ENCODE peak calls at places on chromosomes 6 and 20, in eight cellular contexts. C, O, D, B, P, F, H and M are unnamed samples.

GRCh38 chr6:129195666-129196065 is 312.7 kb downstream of the LAMA2 start:
- DNase-seq in F (no peak), O (no peak), B (no peak), C (no peak), H (no peak), D (no peak), P (no peak), M (no peak)

GRCh38 chr20:37469531-37469930 is 51.5 kb upstream of the NNAT start:
- DNase-seq in B (no peak), P (no peak), O (no peak), C (no peak), D (no peak), H (no peak), F (no peak), M (no peak)

GRCh38 chr6:128657181-128657580 is 136.8 kb upstream of the PTPRK start:
- DNase-seq in D (no peak), H (no peak), P (no peak), C (no peak), F (no peak), B (no peak), O (peak; percentile 2), M (no peak)

GRCh38 chr6:154343473-154344308 is 12.9 kb downstream of the IPCEF1 start:
- DNase-seq in H (peak; percentile 13), D (no peak), B (no peak), O (no peak), F (no peak), P (peak; percentile 28), C (peak; percentile 79), M (no peak)

GRCh38 chr20:40692240-40693011 is 3.4 kb upstream of the MAFB start:
- DNase-seq in C (no peak), F (no peak), D (no peak), B (no peak), P (no peak), H (no peak), O (no peak), M (no peak)

GRCh38 chr6:125251516-125252229 is 50.1 kb downstream of the HDDC2 start:
- DNase-seq in F (no peak), D (no peak), P (peak; percentile 13), C (no peak), B (no peak), O (no peak), H (no peak), M (no peak)

GRCh38 chr6:54892831-54893230 is 46.3 kb downstream of the FAM83B start:
- DNase-seq in F (no peak), B (no peak), C (no peak), O (no peak), P (peak; percentile 63), H (no peak), D (peak; percentile 51), M (no peak)

GRCh38 chr6:118825661-118826060 is 68.3 kb upstream of the ASF1A start:
- DNase-seq in D (no peak), O (no peak), P (no peak), F (no peak), H (no peak), C (no peak), B (no peak), M (no peak)

GRCh38 chr6:27778625-27779417 is 133.4 kb downstream of the OR2B2 start:
- DNase-seq in C (no peak), P (no peak), D (no peak), O (no peak), H (no peak), B (no peak), F (no peak), M (no peak)

GRCh38 chr6:135534773-135535380 is 37.3 kb upstream of the AHI1 start:
- DNase-seq in P (no peak), B (no peak), F (no peak), C (no peak), O (no peak), D (no peak), H (no peak), M (no peak)

GRCh38 chr6:140436023-140436811 is 1061.8 kb upstream of the CITED2 start:
- DNase-seq in D (peak; percentile 32), P (no peak), O (no peak), B (no peak), F (no peak), C (no peak), H (no peak), M (no peak)

GRCh38 chr20:2140561-2140960 is 38.9 kb downstream of the STK35 start:
- DNase-seq in C (peak; percentile 35), B (no peak), O (no peak), D (no peak), P (peak; percentile 50), H (peak; percentile 80), F (peak; percentile 82), M (no peak)

GRCh38 chr20:54176610-54177009 is 2.8 kb upstream of the CYP24A1 start:
- DNase-seq in P (no peak), B (no peak), C (no peak), F (no peak), O (no peak), D (no peak), H (no peak), M (no peak)

DNA sequence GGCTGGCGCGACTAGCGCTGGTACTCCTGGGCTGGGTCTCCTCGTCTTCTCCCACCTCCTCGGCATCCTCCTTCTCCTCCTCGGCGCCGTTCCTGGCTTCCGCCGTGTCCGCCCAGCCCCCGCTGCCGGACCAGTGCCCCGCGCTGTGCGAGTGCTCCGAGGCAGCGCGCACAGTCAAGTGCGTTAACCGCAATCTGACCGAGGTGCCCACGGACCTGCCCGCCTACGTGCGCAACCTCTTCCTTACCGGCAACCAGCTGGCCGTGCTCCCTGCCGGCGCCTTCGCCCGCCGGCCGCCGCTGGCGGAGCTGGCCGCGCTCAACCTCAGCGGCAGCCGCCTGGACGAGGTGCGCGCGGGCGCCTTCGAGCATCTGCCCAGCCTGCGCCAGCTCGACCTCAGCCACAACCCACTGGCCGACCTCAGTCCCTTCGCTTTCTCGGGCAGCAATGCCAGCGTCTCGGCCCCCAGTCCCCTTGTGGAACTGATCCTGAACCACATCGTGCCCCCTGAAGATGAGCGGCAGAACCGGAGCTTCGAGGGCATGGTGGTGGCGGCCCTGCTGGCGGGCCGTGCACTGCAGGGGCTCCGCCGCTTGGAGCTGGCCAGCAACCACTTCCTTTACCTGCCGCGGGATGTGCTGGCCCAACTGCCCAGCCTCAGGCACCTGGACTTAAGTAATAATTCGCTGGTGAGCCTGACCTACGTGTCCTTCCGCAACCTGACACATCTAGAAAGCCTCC is 1.6 kb downstream of the TPBG start:
- DNase-seq in B (peak; percentile 44), O (peak; percentile 39), C (peak; percentile 16), P (peak; percentile 27), H (no peak), D (no peak), F (no peak), M (no peak)
- TF ChIP-seq CTCF in B (peak; percentile 57), O (no peak), C (peak; percentile 25), P (peak; percentile 27), H (no peak), D (peak; percentile 24), F (no peak), M (no peak)

GRCh38 chr20:3848565-3848964 is 1.9 kb downstream of the MAVS start:
- DNase-seq in P (no peak), O (no peak), F (no peak), B (no peak), D (no peak), H (no peak), C (no peak), M (no peak)

GRCh38 chr20:3846378-3846739 is 275 bp upstream of the MAVS start:
- DNase-seq in C (no peak), B (peak; percentile 32), D (no peak), O (no peak), P (no peak), H (no peak), F (peak; percentile 71), M (no peak)

GRCh38 chr20:3846740-3847418 is at the start of gene MAVS:
- DNase-seq in O (peak; percentile 95), C (peak; percentile 92), F (peak; percentile 95), D (peak; percentile 24), P (peak; percentile 75), B (peak; percentile 78), H (peak; percentile 92), M (peak; percentile 75)

GRCh38 chr20:3843490-3843889 is 3.1 kb upstream of the MAVS start:
- DNase-seq in P (peak; percentile 91), D (peak; percentile 27), B (no peak), C (peak; percentile 42), O (no peak), F (no peak), H (no peak), M (no peak)

GRCh38 chr20:3847419-3847940 is 846 bp downstream of the MAVS start:
- DNase-seq in O (no peak), H (no peak), C (no peak), P (peak; percentile 23), B (no peak), F (no peak), D (no peak), M (no peak)
- TF ChIP-seq CTCF in O (no peak), H (no peak), C (no peak), P (no peak), B (no peak), F (no peak), D (no peak), M (no peak)

DNA sequence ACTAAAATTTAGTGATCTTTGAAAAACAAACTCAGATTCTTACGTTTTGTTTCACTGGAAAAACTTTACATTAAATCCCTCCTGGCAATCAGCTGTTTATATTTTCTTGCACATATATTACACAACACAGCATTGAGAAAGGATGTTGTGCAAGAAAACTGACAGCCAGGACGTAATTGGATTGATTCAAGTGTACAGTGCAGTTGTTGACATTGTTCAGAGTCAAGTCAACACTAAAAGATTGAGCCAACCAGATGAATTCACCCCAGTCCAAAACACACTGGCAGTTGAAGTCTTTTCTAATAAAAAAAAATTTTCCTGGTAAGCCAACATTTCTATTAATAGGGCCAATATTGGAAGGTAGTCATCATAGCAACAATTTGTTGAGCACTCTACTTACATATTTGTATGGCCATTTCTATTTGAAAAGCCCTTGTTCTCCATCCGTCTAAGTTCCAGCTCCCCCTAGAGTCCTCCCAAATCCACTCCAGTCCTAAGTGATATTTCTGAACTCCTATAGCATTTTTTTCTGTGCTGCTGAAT is 20.9 kb upstream of the VNN1 start:
- DNase-seq in F (no peak), P (peak; percentile 98), B (no peak), C (no peak), D (peak; percentile 67), O (no peak), H (no peak), M (no peak)
- TF ChIP-seq CTCF in F (no peak), P (peak; percentile 69), B (no peak), C (no peak), D (peak; percentile 60), O (no peak), H (no peak), M (no peak)

GRCh38 chr6:40778186-40778585 is 191.0 kb upstream of the LRFN2 start:
- DNase-seq in C (no peak), H (no peak), P (no peak), D (no peak), O (no peak), F (no peak), B (no peak), M (no peak)

GRCh38 chr6:40778918-40779317 is 191.8 kb upstream of the LRFN2 start:
- DNase-seq in B (no peak), O (no peak), P (no peak), F (no peak), D (no peak), C (no peak), H (no peak), M (no peak)

GRCh38 chr6:40779399-40779798 is 192.2 kb upstream of the LRFN2 start:
- DNase-seq in P (peak; percentile 38), B (no peak), F (no peak), O (no peak), H (no peak), C (no peak), D (no peak), M (no peak)

GRCh38 chr6:40780626-40781025 is 193.5 kb upstream of the LRFN2 start:
- DNase-seq in B (no peak), P (no peak), D (no peak), O (no peak), C (no peak), F (no peak), H (no peak), M (no peak)

GRCh38 chr6:40774932-40775331 is 187.8 kb upstream of the LRFN2 start:
- DNase-seq in B (no peak), D (no peak), H (no peak), C (no peak), O (no peak), P (no peak), F (no peak), M (no peak)
- TF ChIP-seq CTCF in B (no peak), D (no peak), H (no peak), C (no peak), O (no peak), P (no peak), F (no peak), M (no peak)